ENCODE peak calls at places on chromosomes 3 and 15, in nine cellular contexts. U is HepG2, R is stomach, Y is tibial nerve, S is A549, X is body of pancreas, N is HCT116, T is esophagus muscularis mucosa, J is GM12878. M is an unnamed sample. For H3K4me1, the result is how much of the 10 kb centered on the place peaks cover.

GRCh38 chr15:69457304-69458280 is 5.0 kb downstream of the RPLP1 start:
- DNase-seq in X (no peak), Y (no peak), J (no peak), U (no peak), T (no peak), R (no peak), S (no peak), N (no peak), M (no peak)

GRCh38 chr3:177448987-177449975 is 252.0 kb upstream of the TBL1XR1 start:
- DNase-seq in S (no peak), Y (no peak), T (no peak), N (no peak), R (no peak), J (peak), U (peak), X (no peak), M (no peak)

GRCh38 chr15:40929730-40930429 is 740 bp downstream of the DLL4 start:
- DNase-seq in J (no peak), N (no peak), T (no peak), S (no peak), X (peak), R (peak), U (no peak), Y (no peak), M (no peak)

GRCh38 chr3:65173841-65174240 is 486.0 kb upstream of the ADAMTS9 start:
- DNase-seq in Y (no peak), N (no peak), S (no peak), R (no peak), U (no peak), T (no peak), J (no peak), X (no peak), M (no peak)

GRCh38 chr15:99310745-99311144 is 59.5 kb downstream of the LRRC28 start:
- DNase-seq in Y (no peak), S (no peak), U (no peak), J (no peak), T (no peak), R (no peak), N (no peak), X (no peak), M (no peak)

GRCh38 chr3:136207741-136208140 is 11.6 kb upstream of the MSL2 start:
- DNase-seq in J (no peak), Y (no peak), U (no peak), T (no peak), N (no peak), R (no peak), S (no peak), X (no peak), M (no peak)

GRCh38 chr3:29701326-29701983 is 420.6 kb downstream of the RBMS3 start:
- DNase-seq in R (no peak), J (no peak), X (no peak), T (no peak), Y (no peak), N (no peak), S (no peak), U (no peak), M (no peak)

GRCh38 chr15:92797168-92798052 is 102.7 kb upstream of the CHD2 start:
- DNase-seq in Y (no peak), R (no peak), T (no peak), U (peak), S (peak), J (peak), X (peak), N (peak), M (no peak)

GRCh38 chr3:189267981-189268613 is 96.3 kb downstream of the TPRG1 start:
- DNase-seq in U (peak), N (peak), R (no peak), J (no peak), Y (no peak), S (peak), T (no peak), X (no peak), M (no peak)

GRCh38 chr15:60392986-60393811 is 4.6 kb downstream of the ANXA2 start:
- DNase-seq in T (no peak), U (peak), R (peak), S (peak), N (peak), Y (peak), J (no peak), X (peak), M (no peak)

GRCh38 chr3:52521881-52522650 is 11.6 kb downstream of the NT5DC2 start:
- DNase-seq in N (no peak), R (no peak), Y (no peak), S (no peak), J (no peak), U (no peak), X (no peak), T (no peak), M (no peak)

GRCh38 chr15:87478688-87479072 is 777.9 kb downstream of the NTRK3 start:
- DNase-seq in S (no peak), X (no peak), Y (no peak), T (no peak), J (no peak), N (no peak), U (no peak), R (no peak), M (no peak)

GRCh38 chr15:80948651-80949292 is 40.8 kb downstream of the MESD start:
- DNase-seq in X (no peak), S (no peak), T (no peak), Y (no peak), U (no peak), N (no peak), R (no peak), J (no peak), M (no peak)

GRCh38 chr15:41893422-41894250 is at the start of gene SPTBN5:
- DNase-seq in X (no peak), Y (no peak), S (no peak), U (peak), N (no peak), R (no peak), J (no peak), T (no peak), M (no peak)

GRCh38 chr3:39150803-39151631 is 2.4 kb downstream of the CSRNP1 start:
- DNase-seq in X (peak), J (no peak), T (peak), U (peak), Y (peak), S (peak), N (no peak), R (peak), M (peak)

GRCh38 chr15:44216958-44217357 is 21.9 kb upstream of the FRMD5 start:
- DNase-seq in X (no peak), N (no peak), J (no peak), R (no peak), U (no peak), T (no peak), Y (no peak), S (no peak), M (no peak)

DNA sequence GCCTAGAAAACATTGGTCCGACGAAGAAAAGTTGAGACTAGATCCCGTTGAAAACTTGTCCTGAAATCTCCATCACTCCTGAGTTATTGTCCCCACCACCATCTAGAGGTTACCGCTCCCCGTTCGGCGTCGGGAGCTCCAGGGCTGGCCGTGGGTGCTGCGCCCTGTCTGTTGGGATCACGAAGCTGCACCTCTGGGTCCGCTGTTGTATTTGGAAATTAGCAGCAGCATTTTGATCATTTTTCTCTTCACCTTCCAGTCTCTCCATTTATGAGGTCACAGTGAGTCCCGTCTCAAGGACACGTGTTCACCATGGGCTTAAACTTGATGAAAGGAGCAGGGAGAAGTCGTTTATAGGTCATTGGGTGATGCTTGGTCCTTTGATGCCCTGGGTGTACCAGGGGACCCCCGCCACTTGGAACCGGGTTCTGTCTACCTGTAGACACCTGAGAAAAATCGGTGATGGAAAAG is 565 bp downstream of the MANF start:
- DNase-seq in R (no peak), T (no peak), J (no peak), Y (no peak), S (no peak), N (no peak), U (no peak), X (no peak), M (no peak)
- TF ChIP-seq POLR2A in R (no peak), T (no peak), J (no peak), Y (no peak), S (no peak), N (no peak), U (no peak), X (no peak), M (no peak)

GRCh38 chr3:14765065-14765410 is 53.7 kb upstream of the FGD5 start:
- DNase-seq in R (no peak), S (no peak), T (peak), J (no peak), Y (no peak), U (no peak), N (no peak), X (no peak), M (no peak)
- H3K4me1 ChIP-seq in R (under half), S (under half), T (under half), J (under half), Y (under half), U (under half), N (under half), X (under half), M (under half)

GRCh38 chr3:172098698-172099494 is 59.5 kb downstream of the FNDC3B start:
- DNase-seq in N (no peak), R (no peak), Y (no peak), X (no peak), J (no peak), T (no peak), S (no peak), U (peak), M (no peak)
- TF ChIP-seq POLR2A in N (no peak), R (no peak), Y (no peak), X (no peak), J (no peak), T (no peak), S (no peak), U (no peak), M (no peak)

GRCh38 chr3:186967686-186968085 is 37.4 kb downstream of the ST6GAL1 start:
- DNase-seq in J (no peak), N (no peak), U (no peak), T (no peak), X (no peak), S (no peak), R (no peak), Y (no peak), M (no peak)

GRCh38 chr3:186969607-186970006 is 39.3 kb downstream of the ST6GAL1 start:
- DNase-seq in J (no peak), U (no peak), Y (no peak), R (no peak), S (no peak), X (no peak), N (no peak), T (no peak), M (no peak)

GRCh38 chr3:186974824-186975281 is 44.5 kb downstream of the ST6GAL1 start:
- DNase-seq in J (no peak), U (peak), N (no peak), T (no peak), R (peak), S (no peak), Y (no peak), X (no peak), M (no peak)

GRCh38 chr3:186973702-186974101 is 43.4 kb downstream of the ST6GAL1 start:
- DNase-seq in R (no peak), J (no peak), S (no peak), N (no peak), X (no peak), U (no peak), Y (no peak), T (no peak), M (no peak)

DNA sequence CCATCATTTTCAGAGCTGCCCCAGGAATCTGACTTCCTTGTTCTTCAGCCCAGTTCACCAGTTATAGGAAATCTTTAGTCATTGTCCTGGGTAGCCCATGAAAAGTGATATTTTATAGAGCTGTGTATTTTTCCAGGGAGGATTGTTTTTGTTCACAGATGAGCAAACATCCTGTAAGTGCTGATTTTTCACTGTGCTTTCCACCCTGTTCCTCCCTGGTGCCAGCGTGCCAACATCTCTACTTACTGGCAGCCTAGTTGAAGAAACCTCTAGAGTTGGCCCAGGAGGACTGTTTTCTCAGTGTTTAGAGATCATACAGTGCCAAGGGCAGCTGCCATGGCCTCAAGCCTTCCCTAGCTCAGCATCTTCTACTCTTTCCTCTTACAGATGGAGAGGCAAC is 41.3 kb downstream of the ST6GAL1 start:
- DNase-seq in N (no peak), X (no peak), S (no peak), Y (no peak), J (no peak), R (peak), T (no peak), U (no peak), M (no peak)
- H3K4me1 ChIP-seq in N (under half), X (under half), S (under half), Y (under half), J (under half), R (under half), T (half or more), U (under half), M (under half)

GRCh38 chr15:68279218-68279533 is 1.6 kb downstream of the FEM1B start:
- DNase-seq in N (no peak), S (no peak), T (no peak), J (no peak), Y (no peak), U (no peak), X (no peak), R (no peak), M (no peak)
- TF ChIP-seq POLR2A in N (no peak), S (no peak), T (no peak), J (no peak), Y (no peak), U (no peak), X (no peak), R (no peak), M (no peak)

GRCh38 chr3:146464783-146465182 is 4.6 kb downstream of the PLSCR2 start:
- DNase-seq in N (no peak), J (no peak), Y (no peak), T (no peak), U (no peak), X (no peak), S (no peak), R (no peak), M (no peak)

GRCh38 chr3:146466596-146466995 is 2.8 kb downstream of the PLSCR2 start:
- DNase-seq in S (no peak), N (no peak), J (no peak), U (no peak), R (no peak), X (no peak), T (no peak), Y (no peak), M (no peak)

GRCh38 chr3:146464005-146464595 is 5.3 kb downstream of the PLSCR2 start:
- DNase-seq in T (no peak), S (no peak), N (no peak), Y (no peak), U (no peak), R (no peak), X (no peak), J (no peak), M (no peak)

GRCh38 chr3:146468234-146468931 is 978 bp downstream of the PLSCR2 start:
- DNase-seq in N (no peak), T (no peak), R (no peak), S (no peak), U (no peak), J (no peak), Y (peak), X (peak), M (no peak)

DNA sequence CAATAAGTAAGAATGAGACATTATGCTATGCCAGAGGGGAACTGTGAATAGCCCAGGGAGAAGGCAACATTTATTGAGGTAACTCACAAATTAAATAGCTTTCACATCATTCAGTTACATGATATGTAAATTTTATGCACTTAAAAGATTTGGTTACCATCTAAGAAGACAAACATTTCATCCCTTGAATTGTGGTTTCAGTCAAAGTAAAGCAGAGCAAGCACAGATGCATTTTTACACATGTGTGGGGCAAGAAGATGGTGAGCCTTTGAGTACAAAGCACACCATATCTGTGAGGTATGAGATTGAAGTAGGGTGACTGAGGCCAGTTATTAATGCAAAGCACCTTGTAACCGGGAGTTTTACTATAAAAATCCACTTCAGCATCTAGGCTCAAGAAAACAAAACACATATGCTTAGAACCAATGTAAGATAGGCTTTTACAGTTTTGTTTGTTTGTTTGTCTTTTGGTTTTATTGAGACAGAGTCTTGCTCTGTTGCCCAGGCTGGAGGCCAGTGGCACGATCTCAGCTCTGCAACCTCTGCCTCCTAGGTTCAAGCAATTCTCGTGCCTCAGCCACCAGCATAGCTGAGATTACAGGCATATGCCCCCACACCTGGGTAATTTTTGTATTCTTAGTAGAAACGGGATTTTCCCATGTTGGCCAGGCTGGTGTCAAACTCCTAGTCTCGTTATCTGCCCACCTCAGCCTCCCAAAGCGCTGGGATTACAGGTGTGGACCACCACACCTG is 3.5 kb downstream of the PLSCR2 start:
- DNase-seq in Y (no peak), N (no peak), R (no peak), X (no peak), S (no peak), U (no peak), T (no peak), J (no peak), M (no peak)
- H3K4me1 ChIP-seq in Y (under half), N (under half), R (under half), X (under half), S (half or more), U (under half), T (under half), J (under half), M (under half)

DNA sequence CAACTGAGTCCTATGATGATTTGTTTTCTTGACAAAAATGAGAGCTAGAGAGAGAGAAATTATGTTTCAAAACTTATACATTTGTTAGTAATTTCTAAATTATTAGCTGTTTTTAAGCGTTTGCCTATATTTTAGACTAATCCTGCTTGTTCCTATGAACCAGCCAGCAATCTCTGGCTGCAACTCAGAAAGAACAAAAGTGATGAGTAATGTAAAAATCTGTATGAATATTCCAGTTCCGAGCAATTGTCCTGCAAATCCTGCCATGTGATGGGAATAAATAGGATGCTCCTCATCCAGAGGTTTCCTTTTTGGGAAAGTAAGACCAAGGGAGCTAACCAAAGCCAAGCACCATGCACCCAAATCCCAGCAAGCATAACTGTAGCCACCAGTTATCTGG is 228.3 kb upstream of the GBE1 start:
- DNase-seq in Y (no peak), R (no peak), X (no peak), U (no peak), J (no peak), T (no peak), S (no peak), N (no peak), M (no peak)
- TF ChIP-seq POLR2A in Y (no peak), R (no peak), X (no peak), U (no peak), J (no peak), T (no peak), S (no peak), N (no peak), M (no peak)

GRCh38 chr15:62649793-62650420 is 392.6 kb upstream of the TPM1 start:
- DNase-seq in N (no peak), T (peak), J (peak), X (no peak), R (no peak), S (no peak), Y (no peak), U (no peak), M (no peak)

GRCh38 chr15:62653122-62653521 is 389.4 kb upstream of the TPM1 start:
- DNase-seq in U (no peak), R (no peak), T (peak), S (no peak), Y (no peak), X (no peak), N (no peak), J (no peak), M (no peak)

GRCh38 chr15:62644874-62645755 is 397.4 kb upstream of the TPM1 start:
- DNase-seq in N (no peak), J (no peak), U (peak), Y (no peak), S (no peak), X (no peak), R (no peak), T (peak), M (no peak)

GRCh38 chr15:62647195-62647865 is 395.2 kb upstream of the TPM1 start:
- DNase-seq in X (no peak), T (peak), S (peak), N (peak), R (peak), J (no peak), U (peak), Y (no peak), M (no peak)

DNA sequence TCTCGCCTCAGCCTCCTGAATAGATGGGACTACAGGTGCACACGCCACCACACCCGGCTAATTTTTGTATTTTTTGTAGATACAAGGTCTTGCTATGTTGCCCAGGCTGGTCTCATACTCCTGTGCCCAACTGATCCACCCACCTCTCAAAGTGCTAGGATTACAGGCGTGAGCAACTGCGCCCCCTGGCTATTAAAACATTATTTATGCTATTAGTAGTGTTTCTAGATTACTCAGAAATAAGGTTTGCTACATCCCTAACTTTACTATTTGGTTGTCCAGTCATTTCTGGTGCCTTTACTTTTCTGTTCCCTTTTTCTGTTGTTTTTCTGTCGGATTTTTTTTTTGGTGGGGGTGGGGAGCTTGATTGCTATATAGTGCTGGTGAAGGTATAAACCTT is 393.6 kb upstream of the TPM1 start:
- DNase-seq in X (no peak), T (peak), J (peak), R (no peak), Y (no peak), U (peak), S (no peak), N (peak), M (peak)
- H3K4me1 ChIP-seq in X (under half), T (under half), J (under half), R (under half), Y (under half), U (under half), S (under half), N (under half), M (under half)